ENCODE peak calls at places on chromosomes 11 and 22, in eight cellular contexts. H is iPS DF 6.9; J is AG04450; T is midbrain; M is stimulated activated CD4-positive, alpha-beta T cell treated with anti-CD3 and anti-CD28 coated beads, TNF-alpha, amount 100 ng/mL, for 4 hours; O is neuronal stem cell; K is stomach; B is astrocyte of the spinal cord. V is an unnamed sample.

GRCh38 chr11:86218125-86219081 is 26.1 kb upstream of the EED start:
- DNase-seq in H (peak; percentile 85), J (peak; percentile 41), T (peak; percentile 86), M (peak; percentile 28), O (peak; percentile 59), K (peak; percentile 64), B (peak; percentile 74), V (peak; percentile 82)

GRCh38 chr11:47983464-47984397 is 3.4 kb downstream of the PTPRJ start:
- DNase-seq in H (no peak), J (no peak), T (no peak), M (no peak), O (no peak), K (no peak), B (peak; percentile 55), V (no peak)

GRCh38 chr11:7488681-7489080 is 3.4 kb downstream of the OLFML1 start:
- DNase-seq in H (no peak), J (no peak), T (no peak), M (no peak), O (no peak), K (no peak), B (no peak), V (no peak)

GRCh38 chr11:70796601-70797000 is 398.3 kb downstream of the CTTN start:
- DNase-seq in H (peak; percentile 37), J (no peak), T (no peak), M (no peak), O (no peak), K (no peak), B (no peak), V (no peak)

GRCh38 chr22:24486501-24486921 is 8.6 kb upstream of the UPB1 start:
- DNase-seq in H (no peak), J (no peak), T (no peak), M (no peak), O (no peak), K (no peak), B (peak; percentile 86), V (peak; percentile 55)

GRCh38 chr22:49345896-49346295 is 481.8 kb downstream of the BRD1 start:
- DNase-seq in H (no peak), J (no peak), T (no peak), M (no peak), O (no peak), K (no peak), B (no peak), V (no peak)

GRCh38 chr11:69656536-69657455 is 15.8 kb downstream of the CCND1 start:
- DNase-seq in H (no peak), J (no peak), T (no peak), M (no peak), O (no peak), K (no peak), B (no peak), V (no peak)

GRCh38 chr11:9756461-9756860 is 92.6 kb downstream of the SWAP70 start:
- DNase-seq in H (no peak), J (no peak), T (no peak), M (no peak), O (no peak), K (no peak), B (no peak), V (no peak)

GRCh38 chr11:106156290-106156937 is 79.0 kb downstream of the AASDHPPT start:
- DNase-seq in H (no peak), J (peak; percentile 70), T (peak; percentile 16), M (no peak), O (peak; percentile 21), K (peak; percentile 34), B (peak; percentile 78), V (peak; percentile 79)

GRCh38 chr11:127451852-127452251 is 451.3 kb upstream of the KIRREL3 start:
- DNase-seq in H (no peak), J (no peak), T (peak; percentile 80), M (no peak), O (no peak), K (no peak), B (no peak), V (peak; percentile 20)

GRCh38 chr11:103601230-103601846 is 435.1 kb upstream of the DDI1 start:
- DNase-seq in H (peak; percentile 35), J (peak; percentile 48), T (peak; percentile 59), M (no peak), O (peak; percentile 33), K (no peak), B (peak; percentile 65), V (peak; percentile 78)

GRCh38 chr11:127843483-127844396 is 743.6 kb downstream of the ETS1 start:
- DNase-seq in H (peak; percentile 55), J (peak; percentile 29), T (peak; percentile 65), M (peak; percentile 18), O (peak; percentile 67), K (peak; percentile 67), B (peak; percentile 61), V (peak; percentile 82)

GRCh38 chr11:61776561-61777075 is 15.8 kb downstream of the TMEM258 start:
- DNase-seq in H (no peak), J (peak; percentile 45), T (peak; percentile 56), M (no peak), O (no peak), K (peak; percentile 76), B (peak; percentile 69), V (peak; percentile 81)

GRCh38 chr11:117830072-117830471 is 5.5 kb upstream of the FXYD2 start:
- DNase-seq in H (no peak), J (no peak), T (no peak), M (no peak), O (no peak), K (peak; percentile 22), B (no peak), V (no peak)

GRCh38 chr22:32849501-32849900 is 48.0 kb downstream of the TIMP3 start:
- DNase-seq in H (no peak), J (no peak), T (no peak), M (no peak), O (no peak), K (no peak), B (no peak), V (no peak)

GRCh38 chr22:37802310-37803194 is 5.2 kb upstream of the GCAT start:
- DNase-seq in H (no peak), J (no peak), T (peak; percentile 63), M (no peak), O (peak; percentile 73), K (peak; percentile 60), B (peak; percentile 41), V (peak; percentile 77)

GRCh38 chr11:69010964-69011623 is 2.0 kb downstream of the MRGPRF start:
- DNase-seq in H (no peak), J (no peak), T (peak; percentile 18), M (no peak), O (peak; percentile 67), K (peak; percentile 81), B (peak; percentile 73), V (peak; percentile 90)

GRCh38 chr22:47625531-47626427 is 863.3 kb downstream of the TBC1D22A start:
- DNase-seq in H (no peak), J (no peak), T (no peak), M (no peak), O (no peak), K (no peak), B (no peak), V (no peak)

GRCh38 chr11:14015711-14016110 is 53.2 kb downstream of the SPON1 start:
- DNase-seq in H (peak; percentile 2), J (no peak), T (no peak), M (no peak), O (peak; percentile 5), K (no peak), B (peak; percentile 53), V (peak; percentile 65)

GRCh38 chr11:12008790-12009616 is 577 bp upstream of the DKK3 start:
- DNase-seq in H (no peak), J (no peak), T (peak; percentile 44), M (no peak), O (peak; percentile 63), K (peak; percentile 47), B (peak; percentile 65), V (peak; percentile 91)

GRCh38 chr22:46737105-46737975 is 712 bp downstream of the CERK start:
- DNase-seq in H (no peak), J (no peak), T (no peak), M (no peak), O (no peak), K (no peak), B (peak; percentile 47), V (peak; percentile 74)

GRCh38 chr11:87137711-87138110 is 100.0 kb downstream of the TMEM135 start:
- DNase-seq in H (no peak), J (peak; percentile 27), T (no peak), M (no peak), O (no peak), K (no peak), B (no peak), V (no peak)

GRCh38 chr11:92432515-92432914 is 207.9 kb downstream of the FAT3 start:
- DNase-seq in H (no peak), J (no peak), T (no peak), M (no peak), O (no peak), K (no peak), B (no peak), V (no peak)

GRCh38 chr22:41596776-41597634 is 7.4 kb upstream of the PMM1 start:
- DNase-seq in H (peak; percentile 45), J (no peak), T (peak; percentile 58), M (no peak), O (peak; percentile 29), K (peak; percentile 82), B (peak; percentile 41), V (peak; percentile 74)

GRCh38 chr22:30485362-30485988 is 13.7 kb upstream of the SEC14L3 start:
- DNase-seq in H (peak; percentile 57), J (peak; percentile 8), T (peak; percentile 69), M (peak; percentile 53), O (peak; percentile 53), K (peak; percentile 74), B (peak; percentile 36), V (peak; percentile 74)

GRCh38 chr22:35958334-35958733 is 70.3 kb downstream of the RBFOX2 start:
- DNase-seq in H (no peak), J (no peak), T (peak; percentile 8), M (no peak), O (no peak), K (no peak), B (no peak), V (no peak)

GRCh38 chr22:18121436-18122253 is 11.0 kb downstream of the TUBA8 start:
- DNase-seq in H (no peak), J (no peak), T (no peak), M (no peak), O (peak; percentile 27), K (no peak), B (no peak), V (no peak)

GRCh38 chr11:19789840-19790710 is 77.4 kb downstream of the NAV2 start:
- DNase-seq in H (no peak), J (no peak), T (no peak), M (no peak), O (no peak), K (no peak), B (peak; percentile 59), V (peak; percentile 55)

GRCh38 chr11:30914143-30914762 is 328.1 kb upstream of the MPPED2 start:
- DNase-seq in H (peak; percentile 47), J (peak; percentile 16), T (peak; percentile 72), M (no peak), O (peak; percentile 56), K (peak; percentile 52), B (peak; percentile 50), V (peak; percentile 84)

GRCh38 chr11:66349084-66349386 is 1.6 kb upstream of the B4GAT1 start:
- DNase-seq in H (no peak), J (no peak), T (no peak), M (no peak), O (no peak), K (no peak), B (no peak), V (no peak)

GRCh38 chr11:10984250-10984649 is 126.4 kb upstream of the ZBED5 start:
- DNase-seq in H (no peak), J (no peak), T (no peak), M (no peak), O (no peak), K (no peak), B (no peak), V (no peak)

GRCh38 chr11:9320047-9320446 is 5.7 kb upstream of the TMEM41B start:
- DNase-seq in H (no peak), J (no peak), T (no peak), M (no peak), O (no peak), K (no peak), B (no peak), V (no peak)

V was measured in astrocyte of the hippocampus.